ENCODE peak calls at places on chromosomes 4 and X, in eight cellular contexts. One of them, this sample, is unnamed.

GRCh38 chr4:54575919-54576318 is 81.8 kb upstream of the KIT start:
- DNase-seq in H1: no peak
- DNase-seq in suprapubic skin: no peak
- DNase-seq in ovary: no peak
- DNase-seq in erythroblast: no peak
- DNase-seq in body of pancreas: no peak
- DNase-seq in gastrocnemius medialis: no peak
- DNase-seq in tibial nerve: no peak
- DNase-seq in this sample: no peak

GRCh38 chr4:866761-867390 is 40.9 kb upstream of the CPLX1 start:
- DNase-seq in H1: no peak
- DNase-seq in tibial nerve: no peak
- DNase-seq in erythroblast: no peak
- DNase-seq in ovary: no peak
- DNase-seq in gastrocnemius medialis: no peak
- DNase-seq in body of pancreas: no peak
- DNase-seq in suprapubic skin: no peak
- DNase-seq in this sample: peak

GRCh38 chr4:151276787-151277557 is at the start of gene PRSS48:
- DNase-seq in suprapubic skin: no peak
- DNase-seq in body of pancreas: peak
- DNase-seq in gastrocnemius medialis: peak
- DNase-seq in H1: peak
- DNase-seq in erythroblast: peak
- DNase-seq in ovary: peak
- DNase-seq in tibial nerve: no peak
- DNase-seq in this sample: peak

GRCh38 chrX:55738969-55739368 is 21.4 kb downstream of the RRAGB start:
- DNase-seq in ovary: no peak
- DNase-seq in gastrocnemius medialis: no peak
- DNase-seq in erythroblast: no peak
- DNase-seq in body of pancreas: no peak
- DNase-seq in H1: no peak
- DNase-seq in suprapubic skin: no peak
- DNase-seq in tibial nerve: no peak
- DNase-seq in this sample: no peak

GRCh38 chrX:45623266-45623665 is 422.6 kb upstream of the DIPK2B start:
- DNase-seq in body of pancreas: no peak
- DNase-seq in ovary: no peak
- DNase-seq in H1: no peak
- DNase-seq in erythroblast: no peak
- DNase-seq in gastrocnemius medialis: no peak
- DNase-seq in suprapubic skin: no peak
- DNase-seq in tibial nerve: no peak
- DNase-seq in this sample: no peak

GRCh38 chr4:174490356-174490969 is 31.8 kb downstream of the HPGD start:
- DNase-seq in ovary: no peak
- DNase-seq in H1: no peak
- DNase-seq in suprapubic skin: no peak
- DNase-seq in erythroblast: peak
- DNase-seq in tibial nerve: no peak
- DNase-seq in body of pancreas: no peak
- DNase-seq in gastrocnemius medialis: no peak
- DNase-seq in this sample: no peak

GRCh38 chrX:19513383-19513782 is 1.9 kb downstream of the MAP3K15 start:
- DNase-seq in ovary: no peak
- DNase-seq in body of pancreas: peak
- DNase-seq in tibial nerve: no peak
- DNase-seq in gastrocnemius medialis: no peak
- DNase-seq in suprapubic skin: no peak
- DNase-seq in H1: no peak
- DNase-seq in erythroblast: peak
- DNase-seq in this sample: no peak

GRCh38 chr4:74501579-74501978 is 56.6 kb downstream of the AREG start:
- DNase-seq in suprapubic skin: no peak
- DNase-seq in H1: no peak
- DNase-seq in tibial nerve: no peak
- DNase-seq in ovary: no peak
- DNase-seq in erythroblast: no peak
- DNase-seq in body of pancreas: no peak
- DNase-seq in gastrocnemius medialis: no peak
- DNase-seq in this sample: peak

GRCh38 chr4:123940604-123941003 is 544.0 kb downstream of the SPRY1 start:
- DNase-seq in H1: no peak
- DNase-seq in suprapubic skin: no peak
- DNase-seq in ovary: no peak
- DNase-seq in tibial nerve: no peak
- DNase-seq in erythroblast: no peak
- DNase-seq in gastrocnemius medialis: no peak
- DNase-seq in body of pancreas: no peak
- DNase-seq in this sample: no peak

GRCh38 chrX:40757058-40757457 is 21.7 kb upstream of the MED14 start:
- DNase-seq in ovary: no peak
- DNase-seq in body of pancreas: no peak
- DNase-seq in tibial nerve: no peak
- DNase-seq in gastrocnemius medialis: no peak
- DNase-seq in H1: no peak
- DNase-seq in suprapubic skin: no peak
- DNase-seq in erythroblast: no peak
- DNase-seq in this sample: no peak

GRCh38 chr4:184959786-184960185 is 58.5 kb upstream of the HELT start:
- DNase-seq in ovary: no peak
- DNase-seq in gastrocnemius medialis: no peak
- DNase-seq in suprapubic skin: no peak
- DNase-seq in body of pancreas: no peak
- DNase-seq in erythroblast: no peak
- DNase-seq in tibial nerve: no peak
- DNase-seq in H1: no peak
- DNase-seq in this sample: no peak

DNA sequence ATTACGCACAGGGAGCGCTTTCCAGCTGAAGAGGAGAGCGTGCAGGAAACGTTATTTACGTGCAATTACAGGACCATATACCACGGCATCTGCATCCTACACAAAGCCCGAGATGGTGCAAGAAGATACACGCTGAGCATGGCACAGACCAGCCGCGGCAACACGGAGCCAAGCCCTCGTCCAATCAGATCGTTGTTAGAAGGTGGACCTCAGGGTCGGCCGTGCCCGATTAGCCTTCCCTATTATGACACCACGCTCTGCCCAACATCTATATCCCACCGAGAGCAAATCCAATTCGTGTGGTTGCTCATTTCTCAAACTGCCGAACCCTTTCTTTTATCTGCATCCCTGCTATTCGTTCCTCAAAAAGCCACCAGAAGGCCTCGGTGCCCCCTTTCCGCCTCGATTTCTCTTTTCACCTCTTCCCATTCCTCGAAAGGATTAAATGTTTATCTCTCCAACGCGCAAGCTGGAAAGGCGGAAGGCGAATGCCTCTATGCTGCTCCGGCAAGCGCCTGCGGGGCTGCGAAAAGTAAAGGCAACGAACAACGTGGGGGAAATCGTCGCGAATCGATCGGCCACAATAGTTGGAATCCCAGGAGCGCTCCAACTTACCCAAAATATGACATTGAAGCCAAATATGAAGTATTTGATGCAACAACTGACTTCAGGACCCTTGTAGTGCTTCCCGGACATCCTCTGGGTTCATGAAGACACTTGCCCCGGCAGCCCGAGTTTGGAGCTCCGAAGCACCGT is 702 bp downstream of the TSPAN5 start:
- DNase-seq in body of pancreas: peak
- DNase-seq in gastrocnemius medialis: peak
- DNase-seq in ovary: peak
- DNase-seq in erythroblast: peak
- DNase-seq in tibial nerve: no peak
- DNase-seq in suprapubic skin: no peak
- DNase-seq in H1: peak
- DNase-seq in this sample: peak
- TF ChIP-seq POLR2A in body of pancreas: no peak
- TF ChIP-seq POLR2A in gastrocnemius medialis: no peak
- TF ChIP-seq POLR2A in ovary: no peak
- TF ChIP-seq POLR2A in erythroblast: no peak
- TF ChIP-seq POLR2A in tibial nerve: no peak
- TF ChIP-seq POLR2A in suprapubic skin: no peak
- TF ChIP-seq POLR2A in H1: no peak
- TF ChIP-seq POLR2A in this sample: peak

DNA sequence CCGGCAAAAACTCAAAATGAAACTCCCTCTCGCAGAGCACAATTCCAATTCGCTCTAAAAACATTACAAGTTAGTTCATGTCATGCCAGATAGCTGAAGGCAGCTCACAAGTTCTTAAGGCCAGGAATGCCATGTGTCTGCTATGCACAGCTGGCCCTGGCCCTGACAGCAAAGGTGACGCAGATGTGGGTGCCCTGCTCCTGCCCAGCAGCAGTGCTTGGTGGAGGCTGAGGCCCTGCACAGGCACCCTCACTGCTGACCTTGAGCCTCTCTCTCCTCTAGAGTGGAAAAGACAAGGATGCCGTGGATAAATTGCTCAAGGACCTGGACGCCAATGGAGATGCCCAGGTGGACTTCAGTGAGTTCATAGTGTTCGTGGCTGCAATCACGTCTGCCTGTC is 2.9 kb downstream of the S100P start:
- DNase-seq in gastrocnemius medialis: no peak
- DNase-seq in body of pancreas: no peak
- DNase-seq in ovary: no peak
- DNase-seq in erythroblast: no peak
- DNase-seq in suprapubic skin: no peak
- DNase-seq in H1: no peak
- DNase-seq in tibial nerve: no peak
- DNase-seq in this sample: no peak
- TF ChIP-seq POLR2A in gastrocnemius medialis: no peak
- TF ChIP-seq POLR2A in body of pancreas: no peak
- TF ChIP-seq POLR2A in ovary: no peak
- TF ChIP-seq POLR2A in erythroblast: no peak
- TF ChIP-seq POLR2A in suprapubic skin: no peak
- TF ChIP-seq POLR2A in H1: no peak
- TF ChIP-seq POLR2A in tibial nerve: no peak
- TF ChIP-seq POLR2A in this sample: no peak

DNA sequence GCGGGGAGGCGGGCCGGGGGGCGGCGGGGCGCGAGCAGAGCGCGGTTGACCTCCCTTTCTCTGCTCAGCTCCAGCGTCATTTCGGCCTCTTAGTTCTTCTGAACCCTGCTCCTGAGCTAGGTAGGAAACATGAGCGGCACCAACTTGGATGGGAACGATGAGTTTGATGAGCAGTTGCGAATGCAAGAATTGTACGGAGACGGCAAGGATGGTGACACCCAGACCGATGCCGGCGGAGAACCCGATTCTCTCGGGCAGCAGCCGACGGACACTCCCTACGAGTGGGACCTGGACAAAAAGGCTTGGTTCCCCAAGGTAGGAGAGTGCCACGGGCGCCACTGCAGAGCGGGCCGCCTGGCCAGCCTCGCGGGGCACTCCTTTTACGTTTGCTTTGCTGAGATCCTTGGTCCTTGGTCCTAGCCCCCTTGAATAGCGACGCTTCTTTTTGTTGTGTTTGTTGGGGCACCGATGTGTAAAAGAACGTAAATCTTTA is at the start of gene HTATSF1:
- DNase-seq in H1: peak
- DNase-seq in gastrocnemius medialis: no peak
- DNase-seq in ovary: no peak
- DNase-seq in tibial nerve: no peak
- DNase-seq in erythroblast: no peak
- DNase-seq in body of pancreas: no peak
- DNase-seq in suprapubic skin: no peak
- DNase-seq in this sample: no peak
- TF ChIP-seq POLR2A in H1: no peak
- TF ChIP-seq POLR2A in gastrocnemius medialis: no peak
- TF ChIP-seq POLR2A in ovary: no peak
- TF ChIP-seq POLR2A in tibial nerve: no peak
- TF ChIP-seq POLR2A in erythroblast: no peak
- TF ChIP-seq POLR2A in body of pancreas: no peak
- TF ChIP-seq POLR2A in suprapubic skin: no peak
- TF ChIP-seq POLR2A in this sample: peak

GRCh38 chr4:145935253-145936141 is 3.1 kb downstream of the ZNF827 start:
- DNase-seq in gastrocnemius medialis: no peak
- DNase-seq in ovary: peak
- DNase-seq in tibial nerve: no peak
- DNase-seq in body of pancreas: no peak
- DNase-seq in H1: no peak
- DNase-seq in erythroblast: peak
- DNase-seq in suprapubic skin: no peak
- DNase-seq in this sample: no peak

GRCh38 chr4:145937990-145938611 is 522 bp downstream of the ZNF827 start:
- DNase-seq in body of pancreas: no peak
- DNase-seq in suprapubic skin: no peak
- DNase-seq in ovary: peak
- DNase-seq in erythroblast: peak
- DNase-seq in gastrocnemius medialis: no peak
- DNase-seq in H1: peak
- DNase-seq in tibial nerve: no peak
- DNase-seq in this sample: no peak

GRCh38 chr4:145938618-145939177 is at the start of gene ZNF827:
- DNase-seq in tibial nerve: no peak
- DNase-seq in suprapubic skin: no peak
- DNase-seq in gastrocnemius medialis: peak
- DNase-seq in H1: peak
- DNase-seq in ovary: peak
- DNase-seq in body of pancreas: peak
- DNase-seq in erythroblast: peak
- DNase-seq in this sample: no peak

GRCh38 chr4:145936142-145937020 is 2.2 kb downstream of the ZNF827 start:
- DNase-seq in ovary: peak
- DNase-seq in H1: peak
- DNase-seq in tibial nerve: no peak
- DNase-seq in body of pancreas: peak
- DNase-seq in suprapubic skin: peak
- DNase-seq in erythroblast: peak
- DNase-seq in gastrocnemius medialis: peak
- DNase-seq in this sample: peak

GRCh38 chr4:145937021-145937861 is 1.4 kb downstream of the ZNF827 start:
- DNase-seq in gastrocnemius medialis: peak
- DNase-seq in H1: peak
- DNase-seq in tibial nerve: peak
- DNase-seq in erythroblast: peak
- DNase-seq in body of pancreas: peak
- DNase-seq in suprapubic skin: peak
- DNase-seq in ovary: peak
- DNase-seq in this sample: no peak
- TF ChIP-seq POLR2A in gastrocnemius medialis: peak
- TF ChIP-seq POLR2A in H1: peak
- TF ChIP-seq POLR2A in tibial nerve: no peak
- TF ChIP-seq POLR2A in erythroblast: no peak
- TF ChIP-seq POLR2A in body of pancreas: no peak
- TF ChIP-seq POLR2A in suprapubic skin: no peak
- TF ChIP-seq POLR2A in ovary: no peak
- TF ChIP-seq POLR2A in this sample: peak

GRCh38 chr4:85696661-85697060 is 221.7 kb downstream of the ARHGAP24 start:
- DNase-seq in H1: no peak
- DNase-seq in erythroblast: no peak
- DNase-seq in suprapubic skin: no peak
- DNase-seq in body of pancreas: no peak
- DNase-seq in tibial nerve: no peak
- DNase-seq in gastrocnemius medialis: no peak
- DNase-seq in ovary: no peak
- DNase-seq in this sample: no peak
- TF ChIP-seq POLR2A in H1: no peak
- TF ChIP-seq POLR2A in erythroblast: no peak
- TF ChIP-seq POLR2A in suprapubic skin: no peak
- TF ChIP-seq POLR2A in body of pancreas: no peak
- TF ChIP-seq POLR2A in tibial nerve: no peak
- TF ChIP-seq POLR2A in gastrocnemius medialis: no peak
- TF ChIP-seq POLR2A in ovary: no peak
- TF ChIP-seq POLR2A in this sample: no peak

GRCh38 chrX:23787745-23788118 is 4.8 kb downstream of the SAT1 start:
- DNase-seq in H1: no peak
- DNase-seq in ovary: no peak
- DNase-seq in erythroblast: no peak
- DNase-seq in gastrocnemius medialis: no peak
- DNase-seq in tibial nerve: no peak
- DNase-seq in suprapubic skin: no peak
- DNase-seq in body of pancreas: no peak
- DNase-seq in this sample: no peak
- TF ChIP-seq POLR2A in H1: no peak
- TF ChIP-seq POLR2A in ovary: no peak
- TF ChIP-seq POLR2A in erythroblast: no peak
- TF ChIP-seq POLR2A in gastrocnemius medialis: no peak
- TF ChIP-seq POLR2A in tibial nerve: no peak
- TF ChIP-seq POLR2A in suprapubic skin: no peak
- TF ChIP-seq POLR2A in body of pancreas: no peak
- TF ChIP-seq POLR2A in this sample: no peak